ENCODE peak calls at places on chromosome 5, in nine cellular contexts. B, O, X, E, R, S, G, K and C are unnamed samples.

GRCh38 chr5:15834596-15835245 is 334.7 kb downstream of the FBXL7 start:
- DNase-seq in S (no peak), R (no peak), O (no peak), G (no peak), E (no peak), X (no peak), B (no peak), K (no peak), C (no peak)

GRCh38 chr5:126454081-126454480 is 30.9 kb downstream of the GRAMD2B start:
- DNase-seq in K (no peak), S (no peak), O (no peak), G (no peak), E (no peak), X (no peak), R (peak), B (no peak), C (no peak)

GRCh38 chr5:59299006-59299405 is 594.5 kb downstream of the PDE4D start:
- DNase-seq in X (no peak), B (no peak), E (no peak), O (no peak), S (no peak), G (no peak), R (no peak), K (no peak), C (no peak)

GRCh38 chr5:180333661-180334060 is 19.5 kb downstream of the GFPT2 start:
- DNase-seq in E (no peak), S (no peak), O (no peak), B (no peak), K (peak), R (peak), G (no peak), X (no peak), C (no peak)

GRCh38 chr5:160269017-160269416 is 39.7 kb downstream of the FABP6 start:
- DNase-seq in E (no peak), K (no peak), B (peak), G (peak), X (peak), O (peak), R (peak), S (peak), C (peak)

GRCh38 chr5:30808996-30809395 is 384.5 kb upstream of the CDH6 start:
- DNase-seq in K (no peak), R (no peak), E (no peak), G (no peak), B (no peak), O (no peak), X (no peak), S (no peak), C (peak)

GRCh38 chr5:176388003-176388340 is 426 bp downstream of the NOP16 start:
- DNase-seq in S (no peak), B (no peak), G (no peak), K (peak), X (no peak), O (no peak), R (no peak), E (no peak), C (peak)

GRCh38 chr5:102625446-102625845 is 126.6 kb upstream of the SLCO6A1 start:
- DNase-seq in B (no peak), S (no peak), K (no peak), R (no peak), E (no peak), G (no peak), X (no peak), O (no peak), C (no peak)

GRCh38 chr5:172380992-172381643 is 73.2 kb downstream of the SH3PXD2B start:
- DNase-seq in K (no peak), B (peak), G (peak), E (no peak), X (peak), S (peak), R (peak), O (no peak), C (no peak)

GRCh38 chr5:118196229-118196628 is 792.1 kb downstream of the DTWD2 start:
- DNase-seq in K (no peak), R (no peak), B (no peak), O (no peak), X (no peak), G (no peak), E (no peak), S (no peak), C (no peak)

GRCh38 chr5:135009736-135010501 is 24.1 kb downstream of the PITX1 start:
- DNase-seq in K (no peak), B (no peak), O (peak), G (no peak), S (no peak), R (no peak), E (no peak), X (no peak), C (no peak)

GRCh38 chr5:122140900-122141299 is 11.6 kb downstream of the ZNF474 start:
- DNase-seq in R (no peak), X (no peak), E (no peak), K (no peak), B (no peak), G (no peak), S (no peak), O (no peak), C (no peak)
- H3K4me3 ChIP-seq in R (no peak), X (no peak), E (no peak), K (no peak), B (no peak), G (no peak), S (no peak), O (no peak), C (no peak)

GRCh38 chr5:82348749-82349148 is 70.6 kb upstream of the RPS23 start:
- DNase-seq in B (no peak), S (no peak), O (no peak), X (no peak), E (no peak), K (no peak), R (no peak), G (no peak), C (no peak)

GRCh38 chr5:82351754-82352145 is 73.6 kb upstream of the RPS23 start:
- DNase-seq in G (no peak), X (no peak), S (no peak), B (no peak), O (no peak), K (peak), E (no peak), R (no peak), C (peak)

GRCh38 chr5:82352146-82352791 is 74.1 kb upstream of the RPS23 start:
- DNase-seq in R (no peak), X (no peak), K (no peak), S (no peak), O (no peak), G (no peak), E (no peak), B (no peak), C (no peak)

GRCh38 chr5:82347213-82347947 is 69.2 kb upstream of the RPS23 start:
- DNase-seq in B (peak), X (no peak), S (peak), G (no peak), R (no peak), E (no peak), O (no peak), K (no peak), C (no peak)

GRCh38 chr5:82349651-82350050 is 71.5 kb upstream of the RPS23 start:
- DNase-seq in X (peak), O (no peak), S (no peak), K (no peak), R (no peak), B (no peak), G (no peak), E (peak), C (peak)
- TF ChIP-seq POLR2A in X (no peak), O (no peak), S (no peak), K (no peak), R (no peak), B (no peak), G (no peak), E (no peak), C (no peak)

GRCh38 chr5:133866160-133866902 is 102.1 kb downstream of the C5orf15 start:
- DNase-seq in G (no peak), S (no peak), B (no peak), E (no peak), K (no peak), X (no peak), O (peak), R (no peak), C (no peak)

GRCh38 chr5:133865113-133865512 is 103.3 kb downstream of the C5orf15 start:
- DNase-seq in G (no peak), B (no peak), E (no peak), X (no peak), R (no peak), O (peak), K (no peak), S (no peak), C (no peak)

GRCh38 chr5:133864711-133865110 is 103.7 kb downstream of the C5orf15 start:
- DNase-seq in X (no peak), O (peak), B (no peak), R (no peak), S (no peak), K (no peak), E (no peak), G (no peak), C (no peak)

GRCh38 chr5:133861161-133861737 is 107.2 kb downstream of the C5orf15 start:
- DNase-seq in G (no peak), R (no peak), S (no peak), B (no peak), O (peak), K (no peak), E (no peak), X (no peak), C (no peak)

GRCh38 chr5:133863857-133864585 is 104.4 kb downstream of the C5orf15 start:
- DNase-seq in S (no peak), X (no peak), B (no peak), R (no peak), K (no peak), E (no peak), G (no peak), O (peak), C (no peak)
- H3K4me3 ChIP-seq in S (no peak), X (no peak), B (no peak), R (no peak), K (no peak), E (no peak), G (no peak), O (no peak), C (no peak)

GRCh38 chr5:169599451-169599850 is 15.9 kb downstream of the SPDL1 start:
- DNase-seq in X (no peak), S (no peak), B (no peak), O (no peak), K (no peak), G (peak), E (no peak), R (no peak), C (no peak)

GRCh38 chr5:169607882-169608281 is 24.3 kb downstream of the SPDL1 start:
- DNase-seq in K (no peak), G (no peak), X (no peak), E (no peak), O (no peak), R (no peak), B (no peak), S (no peak), C (no peak)

GRCh38 chr5:169606279-169606678 is 22.7 kb downstream of the SPDL1 start:
- DNase-seq in R (no peak), B (no peak), S (no peak), K (no peak), E (no peak), O (no peak), G (no peak), X (no peak), C (no peak)

DNA sequence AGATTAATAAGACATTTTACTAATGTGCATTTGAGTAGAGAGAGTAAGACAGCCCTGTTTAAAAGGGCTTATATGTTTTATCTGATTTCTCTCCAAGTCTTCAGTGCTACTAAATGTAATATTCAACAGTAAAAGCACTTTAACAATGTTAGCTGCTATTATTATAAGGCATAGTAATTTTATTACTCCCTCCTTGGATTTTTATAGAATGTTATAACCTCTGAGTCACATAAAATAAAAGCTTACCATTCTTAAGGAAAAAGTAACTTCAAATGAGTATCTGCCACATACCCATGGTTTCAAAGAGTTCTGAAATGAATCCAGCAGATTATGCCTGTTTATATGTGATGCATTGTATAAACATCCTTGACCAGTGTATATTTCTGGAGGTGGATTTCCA is 19.0 kb downstream of the SPDL1 start:
- DNase-seq in G (no peak), R (no peak), X (no peak), E (no peak), S (no peak), K (no peak), O (no peak), B (no peak), C (no peak)
- TF ChIP-seq POLR2A in G (no peak), R (no peak), X (no peak), E (no peak), S (no peak), K (no peak), O (no peak), B (no peak), C (no peak)

GRCh38 chr5:111513175-111513520 is 813 bp upstream of the STARD4 start:
- DNase-seq in G (no peak), R (no peak), K (no peak), E (no peak), O (no peak), S (no peak), X (no peak), B (no peak), C (no peak)
- H3K4me3 ChIP-seq in G (peak), R (no peak), K (peak), E (peak), O (peak), S (peak), X (peak), B (peak), C (peak)

GRCh38 chr5:21820527-21820926 is 1032.6 kb downstream of the CDH12 start:
- DNase-seq in X (no peak), O (no peak), G (no peak), S (no peak), B (no peak), K (no peak), E (no peak), R (no peak), C (no peak)
- TF ChIP-seq POLR2A in X (no peak), O (no peak), G (no peak), S (no peak), B (no peak), K (no peak), E (no peak), R (no peak), C (no peak)